ENCODE peak calls at places on chromosomes 11 and 22, in five cellular contexts. Y, I, J, C and B are unnamed samples.

GRCh38 chr11:304915-305833 is 2.4 kb upstream of the IFITM2 start:
- DNase-seq in I (no peak), C (peak), Y (peak), J (peak), B (peak)

GRCh38 chr22:17811119-17811518 is 36.9 kb upstream of the BID start:
- DNase-seq in I (no peak), J (no peak), C (no peak), Y (no peak), B (no peak)

GRCh38 chr11:77127969-77128691 is at the start of gene MYO7A:
- DNase-seq in C (peak), I (no peak), Y (peak), J (no peak), B (peak)

GRCh38 chr22:29994941-29995340 is 85.3 kb upstream of the HORMAD2 start:
- DNase-seq in Y (no peak), C (no peak), I (no peak), J (peak), B (no peak)

GRCh38 chr11:617248-617911 is 1.6 kb upstream of the IRF7 start:
- DNase-seq in C (no peak), J (no peak), I (no peak), Y (no peak), B (no peak)

GRCh38 chr11:73158356-73159051 is 16.4 kb upstream of the FCHSD2 start:
- DNase-seq in C (no peak), Y (peak), I (no peak), J (no peak), B (peak)

GRCh38 chr11:47863189-47863892 is 15.2 kb upstream of the NUP160 start:
- DNase-seq in Y (peak), C (no peak), I (no peak), J (no peak), B (peak)

GRCh38 chr11:104200688-104201087 is 36.7 kb upstream of the PDGFD start:
- DNase-seq in J (no peak), I (no peak), Y (no peak), C (no peak), B (no peak)

GRCh38 chr22:45064313-45065268 is 54.8 kb upstream of the PHF21B start:
- DNase-seq in J (peak), I (no peak), C (no peak), Y (no peak), B (no peak)

GRCh38 chr22:19704355-19705015 is 9.8 kb upstream of the SEPTIN5 start:
- DNase-seq in J (no peak), C (no peak), I (no peak), Y (no peak), B (no peak)

GRCh38 chr11:19832166-19832750 is 119.6 kb downstream of the NAV2 start:
- DNase-seq in C (no peak), I (no peak), Y (no peak), J (no peak), B (no peak)

GRCh38 chr22:25351631-25352293 is 132.3 kb downstream of the CRYBB2 start:
- DNase-seq in Y (no peak), J (no peak), I (no peak), C (no peak), B (no peak)

GRCh38 chr22:25350551-25350971 is 131.1 kb downstream of the CRYBB2 start:
- DNase-seq in C (peak), Y (no peak), J (no peak), I (no peak), B (no peak)

GRCh38 chr22:25348391-25348790 is 129.0 kb downstream of the CRYBB2 start:
- DNase-seq in I (no peak), Y (no peak), C (no peak), J (no peak), B (no peak)

GRCh38 chr22:25346859-25347751 is 127.7 kb downstream of the CRYBB2 start:
- DNase-seq in C (no peak), J (no peak), I (no peak), Y (no peak), B (no peak)

DNA sequence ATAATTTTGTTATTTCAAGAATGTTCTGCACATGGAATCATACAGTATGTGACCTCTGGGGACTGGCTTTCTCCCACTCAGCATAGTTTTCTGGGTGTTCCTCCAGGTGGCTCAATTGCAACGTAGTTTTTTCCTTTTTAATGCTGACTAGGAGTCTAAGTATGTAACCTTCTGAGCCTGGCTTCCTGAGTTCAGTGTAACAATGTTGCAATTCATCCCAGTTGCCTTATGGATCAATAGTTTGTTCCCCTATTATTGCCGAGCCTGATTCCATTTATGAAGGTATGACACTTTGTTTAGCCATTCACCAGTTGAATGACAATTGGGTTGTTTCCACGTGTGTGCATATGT is 128.3 kb downstream of the CRYBB2 start:
- DNase-seq in Y (no peak), J (no peak), C (no peak), I (no peak), B (no peak)
- TF ChIP-seq EZH2phosphoT487 in Y (no peak), J (no peak), C (no peak), I (no peak), B (no peak)

GRCh38 chr22:42623756-42624446 is 9.2 kb upstream of the POLDIP3 start:
- DNase-seq in C (no peak), I (no peak), Y (no peak), J (no peak), B (no peak)

GRCh38 chr22:42624551-42625106 is 9.9 kb upstream of the POLDIP3 start:
- DNase-seq in C (no peak), J (no peak), I (no peak), Y (no peak), B (no peak)

GRCh38 chr22:42622061-42622710 is 7.5 kb upstream of the POLDIP3 start:
- DNase-seq in I (no peak), J (no peak), Y (no peak), C (no peak), B (no peak)

GRCh38 chr22:42621505-42622002 is 6.9 kb upstream of the POLDIP3 start:
- DNase-seq in J (peak), C (peak), I (peak), Y (peak), B (peak)

DNA sequence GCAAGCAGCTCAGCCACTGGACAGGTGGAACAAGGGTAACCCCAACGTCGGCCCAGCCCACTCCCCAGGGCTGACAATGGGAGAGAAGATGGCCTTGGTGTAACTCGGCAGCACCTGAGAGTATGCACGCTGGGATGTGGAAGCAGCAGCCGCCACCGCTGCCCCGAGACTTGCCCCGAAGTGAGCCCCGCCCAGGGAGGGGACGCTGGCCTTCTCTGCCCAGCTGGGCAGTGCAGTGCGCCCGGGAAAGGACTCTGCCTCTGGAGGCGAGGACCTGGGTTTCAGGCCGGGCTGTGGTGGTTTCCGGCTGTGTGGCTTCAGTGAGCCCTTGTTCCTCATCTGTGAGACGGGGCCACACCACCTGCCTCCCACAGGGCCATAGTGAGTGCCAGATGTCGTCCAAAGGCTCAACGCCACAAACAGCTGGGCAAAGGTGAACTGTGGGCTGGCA is 8.6 kb upstream of the POLDIP3 start:
- DNase-seq in I (no peak), Y (no peak), J (no peak), C (no peak), B (peak)
- H3K27ac ChIP-seq in I (no peak), Y (no peak), J (no peak), C (no peak), B (peak)

GRCh38 chr11:10426475-10426874 is 28.6 kb upstream of the AMPD3 start:
- DNase-seq in I (no peak), C (no peak), Y (no peak), J (no peak), B (no peak)
- TF ChIP-seq EZH2phosphoT487 in I (no peak), C (no peak), Y (no peak), J (no peak), B (no peak)

GRCh38 chr11:130431806-130432205 is 3.4 kb upstream of the ADAMTS8 start:
- DNase-seq in I (no peak), C (no peak), Y (no peak), J (peak), B (no peak)

GRCh38 chr11:130436171-130436570 is 7.8 kb upstream of the ADAMTS8 start:
- DNase-seq in Y (no peak), I (no peak), J (no peak), C (no peak), B (no peak)

GRCh38 chr11:130433357-130433756 is 4.9 kb upstream of the ADAMTS8 start:
- DNase-seq in J (no peak), C (no peak), Y (no peak), I (no peak), B (no peak)

GRCh38 chr11:130435671-130436070 is 7.3 kb upstream of the ADAMTS8 start:
- DNase-seq in J (peak), Y (no peak), I (no peak), C (no peak), B (no peak)

GRCh38 chr11:130434521-130435223 is 6.3 kb upstream of the ADAMTS8 start:
- DNase-seq in Y (peak), C (peak), I (peak), J (peak), B (peak)
- H3K27ac ChIP-seq in Y (peak), C (no peak), I (no peak), J (peak), B (no peak)

GRCh38 chr11:94543695-94544581 is at the start of gene FUT4:
- DNase-seq in Y (peak), C (peak), J (peak), I (peak), B (peak)
- TF ChIP-seq EZH2phosphoT487 in Y (no peak), C (no peak), J (peak), I (no peak), B (no peak)

GRCh38 chr22:46753360-46753759 is 9.1 kb upstream of the TBC1D22A start:
- DNase-seq in C (no peak), Y (no peak), I (no peak), J (no peak), B (no peak)

GRCh38 chr22:46753761-46754109 is 8.7 kb upstream of the TBC1D22A start:
- DNase-seq in C (no peak), I (no peak), Y (no peak), J (no peak), B (no peak)

GRCh38 chr22:46754826-46755225 is 7.6 kb upstream of the TBC1D22A start:
- DNase-seq in I (no peak), Y (no peak), C (no peak), J (no peak), B (no peak)

GRCh38 chr22:46752911-46753310 is 9.5 kb upstream of the TBC1D22A start:
- DNase-seq in I (no peak), J (no peak), C (no peak), Y (no peak), B (no peak)

GRCh38 chr22:46754110-46754799 is 8.2 kb upstream of the TBC1D22A start:
- DNase-seq in Y (peak), C (no peak), I (peak), J (peak), B (no peak)
- H3K27ac ChIP-seq in Y (peak), C (no peak), I (peak), J (peak), B (no peak)

GRCh38 chr11:75635009-75635909 is 33.6 kb downstream of the MAP6 start:
- DNase-seq in C (peak), J (no peak), Y (no peak), I (no peak), B (no peak)
- TF ChIP-seq EZH2phosphoT487 in C (no peak), J (no peak), Y (no peak), I (no peak), B (no peak)

DNA sequence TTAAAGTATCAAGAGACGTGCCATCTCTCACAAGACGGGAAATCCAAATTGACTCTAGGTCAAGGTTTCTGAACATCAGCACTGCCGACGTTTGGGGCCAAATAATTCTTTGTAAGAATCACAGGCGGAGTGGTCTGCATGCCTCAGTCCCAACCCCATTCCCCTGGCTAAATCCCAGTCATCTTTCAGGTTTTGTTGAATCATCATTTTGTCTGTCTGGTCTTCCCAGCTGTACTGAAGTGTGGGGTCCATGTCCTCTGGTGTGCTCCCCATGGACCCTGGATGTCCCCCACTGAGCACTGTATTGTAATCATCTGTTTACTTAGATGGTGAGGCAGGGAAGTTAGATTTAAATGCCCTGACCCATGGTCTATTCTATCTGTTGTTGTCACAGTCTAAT is 103.6 kb upstream of the GALNT18 start:
- DNase-seq in I (no peak), J (no peak), C (no peak), Y (no peak), B (no peak)
- H3K27ac ChIP-seq in I (no peak), J (no peak), C (no peak), Y (no peak), B (no peak)